ENCODE peak calls at places on chromosomes 13 and 19, in eight cellular contexts. One of them, this sample, is unnamed.

GRCh38 chr19:43651758-43652545 is 12.3 kb upstream of the CADM4 start:
- DNase-seq in heart left ventricle: peak
- DNase-seq in gastrocnemius medialis: peak
- DNase-seq in adrenal gland: peak
- DNase-seq in stomach: peak
- DNase-seq in testis: peak
- DNase-seq in lower leg skin: peak
- DNase-seq in NB4: peak
- DNase-seq in this sample: no peak

GRCh38 chr19:53333071-53333465 is 481 bp upstream of the ZNF845 start:
- DNase-seq in adrenal gland: peak
- DNase-seq in NB4: peak
- DNase-seq in lower leg skin: peak
- DNase-seq in testis: peak
- DNase-seq in heart left ventricle: peak
- DNase-seq in stomach: peak
- DNase-seq in gastrocnemius medialis: peak
- DNase-seq in this sample: peak

GRCh38 chr13:91078093-91078679 is 269.3 kb upstream of the MIR17HG start:
- DNase-seq in heart left ventricle: no peak
- DNase-seq in gastrocnemius medialis: no peak
- DNase-seq in stomach: no peak
- DNase-seq in adrenal gland: no peak
- DNase-seq in testis: no peak
- DNase-seq in NB4: peak
- DNase-seq in lower leg skin: no peak
- DNase-seq in this sample: no peak

GRCh38 chr19:22784051-22784450 is at the start of gene ZNF99:
- DNase-seq in gastrocnemius medialis: peak
- DNase-seq in lower leg skin: no peak
- DNase-seq in heart left ventricle: peak
- DNase-seq in stomach: no peak
- DNase-seq in NB4: no peak
- DNase-seq in adrenal gland: peak
- DNase-seq in testis: peak
- DNase-seq in this sample: no peak

GRCh38 chr19:44947041-44947581 is 1.3 kb downstream of the APOC2 start:
- DNase-seq in gastrocnemius medialis: no peak
- DNase-seq in adrenal gland: no peak
- DNase-seq in heart left ventricle: no peak
- DNase-seq in lower leg skin: no peak
- DNase-seq in testis: no peak
- DNase-seq in NB4: peak
- DNase-seq in stomach: no peak
- DNase-seq in this sample: no peak

GRCh38 chr13:73702419-73703071 is 431.7 kb downstream of the KLF12 start:
- DNase-seq in stomach: no peak
- DNase-seq in testis: no peak
- DNase-seq in heart left ventricle: no peak
- DNase-seq in NB4: no peak
- DNase-seq in gastrocnemius medialis: no peak
- DNase-seq in adrenal gland: no peak
- DNase-seq in lower leg skin: no peak
- DNase-seq in this sample: no peak

GRCh38 chr13:107721436-107721835 is 493.9 kb downstream of the LIG4 start:
- DNase-seq in NB4: no peak
- DNase-seq in heart left ventricle: no peak
- DNase-seq in adrenal gland: no peak
- DNase-seq in stomach: no peak
- DNase-seq in gastrocnemius medialis: no peak
- DNase-seq in testis: no peak
- DNase-seq in lower leg skin: no peak
- DNase-seq in this sample: no peak

GRCh38 chr19:54449701-54450069 is 686 bp downstream of the LENG8 start:
- DNase-seq in heart left ventricle: no peak
- DNase-seq in gastrocnemius medialis: no peak
- DNase-seq in testis: no peak
- DNase-seq in adrenal gland: no peak
- DNase-seq in NB4: no peak
- DNase-seq in lower leg skin: no peak
- DNase-seq in stomach: no peak
- DNase-seq in this sample: no peak

GRCh38 chr13:113528101-113528797 is 37.7 kb upstream of the DCUN1D2 start:
- DNase-seq in lower leg skin: no peak
- DNase-seq in heart left ventricle: no peak
- DNase-seq in gastrocnemius medialis: no peak
- DNase-seq in testis: no peak
- DNase-seq in stomach: peak
- DNase-seq in NB4: peak
- DNase-seq in adrenal gland: peak
- DNase-seq in this sample: no peak

GRCh38 chr19:13286195-13286985 is 136.2 kb downstream of the IER2 start:
- DNase-seq in adrenal gland: no peak
- DNase-seq in stomach: no peak
- DNase-seq in NB4: no peak
- DNase-seq in gastrocnemius medialis: no peak
- DNase-seq in lower leg skin: no peak
- DNase-seq in heart left ventricle: no peak
- DNase-seq in testis: no peak
- DNase-seq in this sample: no peak

GRCh38 chr13:51444922-51445321 is 7.9 kb downstream of the INTS6 start:
- DNase-seq in NB4: peak
- DNase-seq in testis: no peak
- DNase-seq in heart left ventricle: no peak
- DNase-seq in gastrocnemius medialis: no peak
- DNase-seq in lower leg skin: no peak
- DNase-seq in adrenal gland: no peak
- DNase-seq in stomach: no peak
- DNase-seq in this sample: no peak

GRCh38 chr13:108345016-108345415 is 75.5 kb downstream of the TNFSF13B start:
- DNase-seq in heart left ventricle: no peak
- DNase-seq in NB4: no peak
- DNase-seq in gastrocnemius medialis: no peak
- DNase-seq in lower leg skin: no peak
- DNase-seq in adrenal gland: no peak
- DNase-seq in stomach: no peak
- DNase-seq in testis: no peak
- DNase-seq in this sample: no peak

GRCh38 chr13:53343345-53343744 is 314.7 kb downstream of the OLFM4 start:
- DNase-seq in adrenal gland: no peak
- DNase-seq in stomach: no peak
- DNase-seq in lower leg skin: no peak
- DNase-seq in NB4: no peak
- DNase-seq in gastrocnemius medialis: no peak
- DNase-seq in heart left ventricle: no peak
- DNase-seq in testis: no peak
- DNase-seq in this sample: no peak

GRCh38 chr13:80133631-80134083 is 207.3 kb downstream of the SPRY2 start:
- DNase-seq in heart left ventricle: no peak
- DNase-seq in adrenal gland: no peak
- DNase-seq in testis: no peak
- DNase-seq in lower leg skin: no peak
- DNase-seq in NB4: no peak
- DNase-seq in stomach: no peak
- DNase-seq in gastrocnemius medialis: no peak
- DNase-seq in this sample: no peak

GRCh38 chr19:7522923-7523667 is 671 bp downstream of the MCOLN1 start:
- DNase-seq in stomach: no peak
- DNase-seq in lower leg skin: peak
- DNase-seq in gastrocnemius medialis: no peak
- DNase-seq in testis: no peak
- DNase-seq in adrenal gland: peak
- DNase-seq in heart left ventricle: no peak
- DNase-seq in NB4: no peak
- DNase-seq in this sample: peak
- TF ChIP-seq POLR2A in stomach: no peak
- TF ChIP-seq POLR2A in lower leg skin: no peak
- TF ChIP-seq POLR2A in gastrocnemius medialis: no peak
- TF ChIP-seq POLR2A in testis: no peak
- TF ChIP-seq POLR2A in adrenal gland: no peak
- TF ChIP-seq POLR2A in heart left ventricle: no peak
- TF ChIP-seq POLR2A in NB4: no peak
- TF ChIP-seq POLR2A in this sample: no peak

GRCh38 chr19:49663224-49663623 is 2.4 kb downstream of the IRF3 start:
- DNase-seq in heart left ventricle: no peak
- DNase-seq in testis: no peak
- DNase-seq in lower leg skin: no peak
- DNase-seq in NB4: no peak
- DNase-seq in gastrocnemius medialis: no peak
- DNase-seq in stomach: no peak
- DNase-seq in adrenal gland: no peak
- DNase-seq in this sample: no peak

GRCh38 chr19:49666120-49666444 is 349 bp downstream of the BCL2L12 start:
- DNase-seq in adrenal gland: no peak
- DNase-seq in lower leg skin: no peak
- DNase-seq in testis: no peak
- DNase-seq in heart left ventricle: no peak
- DNase-seq in stomach: no peak
- DNase-seq in NB4: no peak
- DNase-seq in gastrocnemius medialis: no peak
- DNase-seq in this sample: no peak

GRCh38 chr19:49667473-49667872 is 1.7 kb downstream of the BCL2L12 start:
- DNase-seq in stomach: no peak
- DNase-seq in NB4: no peak
- DNase-seq in heart left ventricle: no peak
- DNase-seq in lower leg skin: no peak
- DNase-seq in testis: no peak
- DNase-seq in adrenal gland: no peak
- DNase-seq in gastrocnemius medialis: no peak
- DNase-seq in this sample: no peak

GRCh38 chr19:49664171-49665070 is 1.2 kb downstream of the IRF3 start:
- DNase-seq in lower leg skin: peak
- DNase-seq in adrenal gland: peak
- DNase-seq in gastrocnemius medialis: peak
- DNase-seq in NB4: peak
- DNase-seq in testis: peak
- DNase-seq in stomach: peak
- DNase-seq in heart left ventricle: peak
- DNase-seq in this sample: peak

DNA sequence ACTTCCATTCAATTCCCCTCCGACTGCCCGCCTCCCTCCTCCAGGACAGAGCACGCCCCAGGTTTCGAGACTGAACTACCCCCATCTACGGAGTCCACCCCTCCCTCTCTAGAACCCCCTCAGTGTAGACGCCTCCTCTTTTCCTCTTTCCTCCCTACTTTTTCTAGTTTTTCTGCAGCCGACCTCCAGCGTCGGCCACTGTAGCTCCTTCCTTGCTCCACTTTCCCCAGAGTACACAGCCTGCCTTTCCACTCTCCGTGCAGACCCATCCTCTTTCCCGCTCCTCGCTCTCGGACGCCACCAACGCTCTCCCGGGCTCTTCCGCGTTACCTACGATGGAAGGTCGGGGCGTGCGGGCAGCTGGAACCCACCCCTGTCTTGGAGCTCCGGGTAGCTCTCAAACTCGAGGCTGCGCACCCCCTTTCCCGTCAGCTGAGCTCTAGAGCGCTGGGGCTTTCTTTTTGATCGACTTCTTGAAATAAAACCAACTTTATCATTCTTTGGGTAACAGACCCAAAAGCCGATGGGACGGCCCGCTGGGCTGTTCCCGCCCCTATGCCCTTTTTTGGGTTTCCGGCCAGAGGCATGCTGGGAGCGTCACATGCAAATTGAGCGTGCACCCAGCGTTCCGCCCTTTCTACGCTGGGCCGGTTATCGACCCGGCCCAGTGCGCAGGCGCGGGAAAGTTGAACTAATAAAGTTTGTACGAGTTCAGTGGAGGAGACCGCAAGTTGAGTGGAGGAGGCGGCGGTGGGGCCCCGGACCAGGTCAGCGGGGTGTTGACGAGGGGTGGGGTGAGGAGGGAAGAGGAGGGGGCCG is at the start of the genes BCL2L12 and IRF3:
- DNase-seq in NB4: peak
- DNase-seq in gastrocnemius medialis: peak
- DNase-seq in testis: peak
- DNase-seq in heart left ventricle: peak
- DNase-seq in adrenal gland: peak
- DNase-seq in stomach: peak
- DNase-seq in lower leg skin: peak
- DNase-seq in this sample: peak
- TF ChIP-seq POLR2A in NB4: peak
- TF ChIP-seq POLR2A in gastrocnemius medialis: peak
- TF ChIP-seq POLR2A in testis: peak
- TF ChIP-seq POLR2A in heart left ventricle: no peak
- TF ChIP-seq POLR2A in adrenal gland: peak
- TF ChIP-seq POLR2A in stomach: no peak
- TF ChIP-seq POLR2A in lower leg skin: peak
- TF ChIP-seq POLR2A in this sample: peak

GRCh38 chr13:27619093-27619705 is 1.1 kb downstream of the LNX2 start:
- DNase-seq in testis: no peak
- DNase-seq in heart left ventricle: no peak
- DNase-seq in lower leg skin: no peak
- DNase-seq in stomach: no peak
- DNase-seq in NB4: peak
- DNase-seq in adrenal gland: no peak
- DNase-seq in gastrocnemius medialis: no peak
- DNase-seq in this sample: no peak
- TF ChIP-seq POLR2A in testis: no peak
- TF ChIP-seq POLR2A in heart left ventricle: no peak
- TF ChIP-seq POLR2A in lower leg skin: no peak
- TF ChIP-seq POLR2A in stomach: peak
- TF ChIP-seq POLR2A in NB4: no peak
- TF ChIP-seq POLR2A in adrenal gland: no peak
- TF ChIP-seq POLR2A in gastrocnemius medialis: no peak
- TF ChIP-seq POLR2A in this sample: no peak

GRCh38 chr19:56896041-56896440 is 55.5 kb upstream of the PEG3 start:
- DNase-seq in heart left ventricle: no peak
- DNase-seq in lower leg skin: no peak
- DNase-seq in stomach: no peak
- DNase-seq in adrenal gland: no peak
- DNase-seq in NB4: no peak
- DNase-seq in gastrocnemius medialis: no peak
- DNase-seq in testis: no peak
- DNase-seq in this sample: no peak

GRCh38 chr19:56899943-56900342 is 59.4 kb upstream of the PEG3 start:
- DNase-seq in testis: no peak
- DNase-seq in heart left ventricle: no peak
- DNase-seq in adrenal gland: no peak
- DNase-seq in gastrocnemius medialis: no peak
- DNase-seq in stomach: no peak
- DNase-seq in lower leg skin: no peak
- DNase-seq in NB4: no peak
- DNase-seq in this sample: no peak

GRCh38 chr19:56905616-56906015 is 65.1 kb upstream of the PEG3 start:
- DNase-seq in NB4: no peak
- DNase-seq in heart left ventricle: no peak
- DNase-seq in stomach: no peak
- DNase-seq in adrenal gland: no peak
- DNase-seq in gastrocnemius medialis: no peak
- DNase-seq in testis: no peak
- DNase-seq in lower leg skin: no peak
- DNase-seq in this sample: no peak

DNA sequence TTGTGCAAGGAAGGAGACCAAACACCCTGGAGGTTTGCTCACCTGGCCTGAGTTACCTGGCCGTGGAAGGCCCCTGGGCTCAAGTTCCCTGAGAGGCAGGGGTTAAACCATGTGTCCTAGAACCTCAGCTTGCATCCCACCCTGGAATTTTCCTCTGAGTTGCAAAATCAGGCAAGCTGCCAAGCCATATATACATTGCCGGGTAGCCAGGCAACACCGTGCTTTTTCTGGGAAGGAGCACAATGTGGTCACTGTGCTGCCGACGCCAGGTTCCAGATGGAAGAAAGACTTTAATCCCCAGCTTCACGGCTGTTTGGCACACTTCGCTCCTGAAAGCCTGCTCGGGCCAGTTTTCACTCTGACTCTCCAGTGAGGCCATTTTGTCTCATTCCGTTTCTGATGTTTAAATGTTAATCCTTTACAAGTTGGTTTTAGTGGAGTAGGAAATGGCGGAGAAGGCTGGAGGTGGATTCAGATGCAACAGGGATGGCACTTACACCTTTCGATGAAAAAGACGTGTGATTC is 60.1 kb upstream of the PEG3 start:
- DNase-seq in testis: no peak
- DNase-seq in lower leg skin: no peak
- DNase-seq in NB4: no peak
- DNase-seq in gastrocnemius medialis: no peak
- DNase-seq in stomach: no peak
- DNase-seq in heart left ventricle: no peak
- DNase-seq in adrenal gland: no peak
- DNase-seq in this sample: no peak
- TF ChIP-seq POLR2A in testis: no peak
- TF ChIP-seq POLR2A in lower leg skin: no peak
- TF ChIP-seq POLR2A in NB4: no peak
- TF ChIP-seq POLR2A in gastrocnemius medialis: no peak
- TF ChIP-seq POLR2A in stomach: no peak
- TF ChIP-seq POLR2A in heart left ventricle: no peak
- TF ChIP-seq POLR2A in adrenal gland: no peak
- TF ChIP-seq POLR2A in this sample: no peak

This sample was measured in H54.